ENCODE peak calls at places on chromosome 10, in five cellular contexts. C is fibroblast of lung, E is ovary, T is BJ, U is lower lobe of right lung. H is an unnamed sample.

GRCh38 chr10:43888551-43888950 is 239.9 kb upstream of the ZNF32 start:
- DNase-seq in T (peak), C (peak), U (no peak), E (no peak), H (no peak)

GRCh38 chr10:131081386-131081785 is 230.1 kb downstream of the TCERG1L start:
- DNase-seq in E (peak), U (no peak), C (no peak), T (no peak), H (no peak)

GRCh38 chr10:82377608-82378007 is 502.6 kb downstream of the NRG3 start:
- DNase-seq in T (no peak), C (peak), E (no peak), U (no peak), H (no peak)

GRCh38 chr10:3887885-3888476 is 103.0 kb upstream of the KLF6 start:
- DNase-seq in T (peak), C (peak), U (no peak), E (no peak), H (peak)

GRCh38 chr10:93616844-93617360 is 4.6 kb downstream of the PDE6C start:
- DNase-seq in T (no peak), C (no peak), U (no peak), E (no peak), H (no peak)

GRCh38 chr10:63866075-63866746 is 345.0 kb downstream of the REEP3 start:
- DNase-seq in C (peak), U (no peak), E (peak), T (no peak), H (no peak)

GRCh38 chr10:99560277-99561126 is 27.8 kb downstream of the NKX2-3 start:
- DNase-seq in U (no peak), E (no peak), T (no peak), C (peak), H (no peak)

GRCh38 chr10:132861884-132862461 is 76.0 kb upstream of the NKX6-2 start:
- DNase-seq in T (no peak), E (peak), C (no peak), U (peak), H (peak)

GRCh38 chr10:621981-622740 is 67.3 kb downstream of the DIP2C start:
- DNase-seq in E (no peak), U (no peak), T (no peak), C (no peak), H (no peak)

GRCh38 chr10:77299257-77299656 is 338.4 kb downstream of the KCNMA1 start:
- DNase-seq in T (no peak), E (no peak), U (no peak), C (no peak), H (no peak)

GRCh38 chr10:128907155-128907554 is 559.9 kb upstream of the MGMT start:
- DNase-seq in U (no peak), C (no peak), E (no peak), T (no peak), H (no peak)

GRCh38 chr10:60470091-60470490 is 80.4 kb upstream of the ANK3 start:
- DNase-seq in C (no peak), T (no peak), U (no peak), E (no peak), H (no peak)

GRCh38 chr10:67599597-67599996 is 96.4 kb downstream of the CTNNA3 start:
- DNase-seq in E (no peak), C (no peak), T (no peak), U (no peak), H (no peak)

GRCh38 chr10:64036306-64036930 is 515.2 kb downstream of the REEP3 start:
- DNase-seq in U (no peak), E (no peak), C (no peak), T (no peak), H (no peak)

GRCh38 chr10:131698986-131699385 is 201.8 kb upstream of the PPP2R2D start:
- DNase-seq in E (no peak), C (no peak), U (no peak), T (no peak), H (no peak)

GRCh38 chr10:103473261-103473671 is 5.8 kb downstream of the CALHM3 start:
- DNase-seq in U (no peak), C (no peak), E (peak), T (no peak), H (no peak)

GRCh38 chr10:42998481-42999384 is 78.1 kb upstream of the RET start:
- DNase-seq in C (no peak), U (peak), T (no peak), E (peak), H (no peak)

GRCh38 chr10:19816420-19817250 is at the start of gene PLXDC2:
- DNase-seq in E (peak), U (peak), T (no peak), C (peak), H (peak)

GRCh38 chr10:6647811-6648526 is 67.9 kb upstream of the PRKCQ start:
- DNase-seq in U (peak), E (no peak), C (peak), T (no peak), H (peak)

GRCh38 chr10:129961274-129961839 is 2.7 kb downstream of the EBF3 start:
- DNase-seq in E (no peak), T (no peak), C (no peak), U (no peak), H (no peak)

GRCh38 chr10:58028597-58029366 is 238.9 kb downstream of the IPMK start:
- DNase-seq in E (no peak), C (peak), T (peak), U (no peak), H (no peak)

GRCh38 chr10:70656489-70656888 is 15.8 kb upstream of the ADAMTS14 start:
- DNase-seq in C (peak), T (peak), E (no peak), U (no peak), H (peak)

GRCh38 chr10:88122571-88122970 is 259.1 kb downstream of the PTEN start:
- DNase-seq in C (no peak), E (no peak), T (no peak), U (no peak), H (no peak)

GRCh38 chr10:21953585-21954057 is 49.9 kb downstream of the DNAJC1 start:
- DNase-seq in C (peak), U (no peak), E (no peak), T (no peak), H (no peak)

GRCh38 chr10:116613486-116613885 is 7.3 kb upstream of the PNLIPRP2 start:
- DNase-seq in T (no peak), E (no peak), C (no peak), U (no peak), H (no peak)

GRCh38 chr10:11183000-11183399 is 165.3 kb downstream of the CELF2 start:
- DNase-seq in T (no peak), U (no peak), E (no peak), C (no peak), H (no peak)

GRCh38 chr10:75186310-75186709 is 24.3 kb upstream of the VDAC2 start:
- DNase-seq in C (no peak), U (no peak), T (no peak), E (no peak), H (no peak)

GRCh38 chr10:30324448-30325110 is 24.5 kb downstream of the MTPAP start:
- DNase-seq in T (no peak), C (no peak), E (no peak), U (no peak), H (no peak)

GRCh38 chr10:56116684-56117083 is 244.4 kb downstream of the ZWINT start:
- DNase-seq in C (no peak), T (no peak), U (no peak), E (no peak), H (no peak)
- TF ChIP-seq CTCF in C (no peak), T (no peak), U (no peak), E (no peak), H (peak)

GRCh38 chr10:61761825-61762217 is 99.1 kb downstream of the CABCOCO1 start:
- DNase-seq in E (no peak), C (no peak), U (no peak), T (no peak), H (no peak)
- H3K4me3 ChIP-seq in E (no peak), C (no peak), U (no peak), T (no peak), H (no peak)

GRCh38 chr10:79066460-79067240 is 2.1 kb upstream of the ZMIZ1 start:
- DNase-seq in C (no peak), U (peak), T (no peak), E (peak), H (no peak)
- TF ChIP-seq CTCF in C (no peak), U (peak), T (peak), E (no peak), H (no peak)

GRCh38 chr10:110358869-110359629 is 54.3 kb upstream of the SMNDC1 start:
- DNase-seq in U (no peak), C (peak), E (no peak), T (no peak), H (no peak)

GRCh38 chr10:110358278-110358677 is 53.6 kb upstream of the SMNDC1 start:
- DNase-seq in T (no peak), C (no peak), U (no peak), E (no peak), H (no peak)

GRCh38 chr10:110357252-110357780 is 52.6 kb upstream of the SMNDC1 start:
- DNase-seq in C (peak), U (no peak), E (peak), T (peak), H (no peak)

GRCh38 chr10:110356628-110357245 is 52.0 kb upstream of the SMNDC1 start:
- DNase-seq in E (peak), U (no peak), C (peak), T (no peak), H (peak)

GRCh38 chr10:110357871-110358270 is 53.2 kb upstream of the SMNDC1 start:
- DNase-seq in E (no peak), C (no peak), T (no peak), U (no peak), H (no peak)
- H3K4me3 ChIP-seq in E (no peak), C (no peak), T (no peak), U (no peak), H (no peak)

DNA sequence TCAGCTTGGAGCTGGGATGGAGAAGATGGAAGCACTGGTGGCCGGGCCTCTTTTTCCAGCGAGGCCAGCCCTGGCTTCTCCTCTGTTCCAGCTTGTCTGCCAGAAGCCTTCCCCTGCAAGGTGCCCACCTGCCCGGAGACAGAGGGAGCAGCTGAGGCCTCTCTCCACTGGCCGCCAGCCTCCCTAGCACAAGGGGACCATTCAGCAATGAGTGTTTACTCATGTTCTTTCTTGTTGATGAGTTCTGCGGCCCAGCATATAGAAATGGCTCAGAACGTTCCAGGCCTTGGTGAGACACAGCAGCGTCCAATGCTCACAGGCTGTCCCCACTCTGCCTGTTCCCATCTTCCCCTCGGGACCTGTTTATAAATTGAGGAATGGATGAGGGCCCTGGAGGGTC is 47.3 kb downstream of the CHST3 start:
- DNase-seq in C (no peak), U (no peak), E (no peak), T (no peak), H (no peak)
- TF ChIP-seq CTCF in C (no peak), U (no peak), E (no peak), T (no peak), H (no peak)

GRCh38 chr10:95291634-95292039 is 834 bp upstream of the PDLIM1 start:
- DNase-seq in T (no peak), U (no peak), C (no peak), E (no peak), H (no peak)

GRCh38 chr10:95290801-95291633 is at the start of gene PDLIM1:
- DNase-seq in T (no peak), U (peak), C (peak), E (peak), H (no peak)

GRCh38 chr10:95296764-95297163 is 6.0 kb upstream of the PDLIM1 start:
- DNase-seq in U (no peak), T (no peak), C (no peak), E (no peak), H (no peak)

GRCh38 chr10:95297402-95297801 is 6.6 kb upstream of the PDLIM1 start:
- DNase-seq in T (no peak), E (no peak), U (no peak), C (no peak), H (no peak)

DNA sequence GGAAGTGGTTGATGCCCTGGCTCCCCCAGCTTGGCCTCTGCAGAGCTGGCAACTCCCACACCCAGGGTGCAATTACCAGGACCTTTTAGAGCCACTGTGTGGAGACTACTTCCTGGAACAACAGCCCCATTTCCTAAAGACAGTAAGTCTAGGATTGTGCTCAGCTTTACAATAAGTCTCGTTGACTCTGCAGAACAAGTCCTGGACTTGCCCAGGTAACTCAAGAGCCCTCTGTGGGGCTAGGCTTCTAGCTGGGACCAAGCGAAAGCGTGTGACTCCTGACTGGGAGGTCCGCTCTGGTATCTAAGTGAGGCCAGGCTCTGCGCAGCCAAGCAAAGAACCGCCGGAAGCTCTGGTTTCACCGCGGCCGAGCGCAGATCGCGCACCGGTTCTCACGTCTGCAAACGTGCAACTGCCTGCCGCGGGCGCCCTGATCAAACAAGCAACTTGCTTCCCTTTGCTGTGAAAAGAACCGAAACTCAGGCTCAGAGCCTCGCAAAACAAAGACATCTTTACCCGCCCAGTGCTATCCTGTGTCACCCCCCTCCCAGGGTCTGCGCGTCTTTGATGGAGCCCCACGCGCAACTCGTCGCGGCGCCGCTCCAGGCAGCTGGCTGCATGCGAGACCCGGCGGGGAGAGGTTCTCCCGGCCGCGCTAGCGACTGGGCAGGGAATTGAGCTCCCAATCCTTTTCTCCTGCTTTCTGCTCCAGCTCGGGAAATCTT is 4.4 kb upstream of the PDLIM1 start:
- DNase-seq in T (no peak), C (peak), E (no peak), U (peak), H (no peak)
- H3K4me3 ChIP-seq in T (peak), C (peak), E (peak), U (peak), H (no peak)

GRCh38 chr10:127353544-127353943 is 157.2 kb upstream of the INSYN2A start:
- DNase-seq in U (no peak), T (no peak), E (no peak), C (no peak), H (no peak)

GRCh38 chr10:127354255-127354654 is 157.9 kb upstream of the INSYN2A start:
- DNase-seq in U (no peak), C (no peak), T (no peak), E (no peak), H (no peak)

GRCh38 chr10:127349737-127350136 is 153.3 kb upstream of the INSYN2A start:
- DNase-seq in E (no peak), U (no peak), C (peak), T (no peak), H (no peak)

GRCh38 chr10:127357265-127357664 is 160.9 kb upstream of the INSYN2A start:
- DNase-seq in C (no peak), U (no peak), E (no peak), T (no peak), H (no peak)

GRCh38 chr10:127354992-127355391 is 158.6 kb upstream of the INSYN2A start:
- DNase-seq in C (no peak), E (no peak), T (no peak), U (no peak), H (no peak)
- TF ChIP-seq CTCF in C (peak), E (no peak), T (peak), U (peak), H (peak)

GRCh38 chr10:24449769-24450310 is 240.9 kb downstream of the KIAA1217 start:
- DNase-seq in C (no peak), T (no peak), E (no peak), U (no peak), H (no peak)
- H3K4me3 ChIP-seq in C (peak), T (peak), E (peak), U (no peak), H (no peak)

GRCh38 chr10:14740684-14741247 is 33.9 kb downstream of the FAM107B start:
- DNase-seq in C (peak), E (no peak), T (no peak), U (no peak), H (no peak)
- TF ChIP-seq CTCF in C (no peak), E (no peak), T (no peak), U (no peak), H (no peak)